ENCODE peak calls at places on chromosome 15, in five cellular contexts. Q is lower lobe of right lung, P is substantia nigra, J is IMR-90, K is Peyer's patch. A is an unnamed sample.

GRCh38 chr15:59150185-59150584 is 45.2 kb downstream of the CCNB2 start:
- DNase-seq in J (no peak), Q (no peak), K (no peak), P (no peak), A (no peak)

GRCh38 chr15:89104172-89104564 is 15.9 kb downstream of the ABHD2 start:
- DNase-seq in P (no peak), J (peak; percentile 29), Q (no peak), K (no peak), A (no peak)

GRCh38 chr15:75215107-75216004 is 13.7 kb downstream of the C15orf39 start:
- DNase-seq in K (no peak), J (no peak), Q (no peak), P (no peak), A (no peak)

GRCh38 chr15:34358948-34359347 is 8.0 kb downstream of the LPCAT4 start:
- DNase-seq in K (no peak), Q (no peak), J (no peak), P (no peak), A (no peak)

GRCh38 chr15:99404454-99404853 is 153.2 kb downstream of the LRRC28 start:
- DNase-seq in Q (no peak), J (no peak), P (no peak), K (no peak), A (no peak)

GRCh38 chr15:52804526-52805081 is 14.5 kb upstream of the ONECUT1 start:
- DNase-seq in Q (no peak), P (no peak), K (no peak), J (no peak), A (no peak)

GRCh38 chr15:28886431-28887343 is 913 bp downstream of the APBA2 start:
- DNase-seq in K (no peak), J (no peak), P (no peak), Q (peak; percentile 10), A (no peak)

GRCh38 chr15:69384626-69385025 is 29.5 kb upstream of the KIF23 start:
- DNase-seq in P (no peak), K (no peak), Q (no peak), J (no peak), A (no peak)

GRCh38 chr15:37586976-37587375 is 347.5 kb upstream of the TMCO5A start:
- DNase-seq in P (no peak), Q (no peak), K (no peak), J (peak; percentile 14), A (no peak)

GRCh38 chr15:65595960-65596359 is 15.0 kb downstream of the INTS14 start:
- DNase-seq in K (no peak), Q (no peak), J (no peak), P (peak; percentile 9), A (peak; percentile 51)

GRCh38 chr15:99124641-99125040 is 19.8 kb downstream of the SYNM start:
- DNase-seq in P (no peak), K (no peak), J (no peak), Q (peak; percentile 23), A (no peak)

GRCh38 chr15:94722025-94722636 is 490.8 kb downstream of the MCTP2 start:
- DNase-seq in Q (no peak), P (no peak), J (no peak), K (no peak), A (no peak)

GRCh38 chr15:75739791-75740190 is 27.1 kb upstream of the CSPG4 start:
- DNase-seq in J (no peak), P (no peak), K (no peak), Q (peak; percentile 27), A (no peak)

DNA sequence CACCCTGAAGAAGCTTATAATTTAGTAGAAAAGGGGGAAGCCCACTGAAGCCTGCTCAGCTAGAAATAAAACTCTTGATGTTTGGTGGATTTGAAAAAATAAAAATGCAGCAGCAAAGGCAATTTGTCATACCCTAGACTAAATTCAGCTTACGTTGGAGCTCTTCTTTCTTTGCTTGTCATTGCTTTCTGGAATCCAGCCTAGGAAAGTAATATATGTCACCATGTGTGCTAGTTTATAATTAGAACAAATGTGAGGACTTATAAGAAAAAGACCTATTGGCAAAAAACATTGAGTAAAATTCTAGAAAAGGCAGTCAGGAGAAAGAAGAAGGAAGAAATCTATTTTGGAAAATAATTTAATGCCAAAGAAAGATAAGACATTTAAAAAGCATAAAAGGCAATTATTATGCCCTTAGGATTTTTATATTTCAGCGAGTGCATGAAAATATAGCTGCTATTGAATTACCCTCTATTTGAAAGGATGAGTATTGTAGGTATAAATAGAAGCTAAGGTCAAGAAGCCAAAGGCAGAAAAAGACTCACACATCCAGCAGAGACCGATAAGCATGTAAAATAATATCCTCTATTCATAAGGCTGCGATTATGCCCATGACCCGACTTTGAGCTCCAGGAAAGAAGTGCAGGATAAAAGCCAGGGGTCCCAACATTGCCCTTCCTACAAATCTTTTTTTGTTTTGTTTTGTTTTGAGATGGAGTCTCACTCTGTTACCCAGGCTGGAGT is 10.6 kb upstream of the BTBD1 start:
- DNase-seq in J (no peak), Q (no peak), P (no peak), K (no peak), A (no peak)
- H3K27ac ChIP-seq in J (no peak overlapping the region), Q (no peak overlapping the region), P (no peak overlapping the region), K (no peak overlapping the region), A (no peak overlapping the region)

GRCh38 chr15:79969175-79969574 is 1.8 kb downstream of the BCL2A1 start:
- DNase-seq in J (no peak), Q (no peak), P (no peak), K (no peak), A (no peak)
- H3K27ac ChIP-seq in J (no peak overlapping the region), Q (peak overlapping the region; percentile 51), P (no peak overlapping the region), K (peak overlapping the region; percentile 62), A (no peak overlapping the region)

DNA sequence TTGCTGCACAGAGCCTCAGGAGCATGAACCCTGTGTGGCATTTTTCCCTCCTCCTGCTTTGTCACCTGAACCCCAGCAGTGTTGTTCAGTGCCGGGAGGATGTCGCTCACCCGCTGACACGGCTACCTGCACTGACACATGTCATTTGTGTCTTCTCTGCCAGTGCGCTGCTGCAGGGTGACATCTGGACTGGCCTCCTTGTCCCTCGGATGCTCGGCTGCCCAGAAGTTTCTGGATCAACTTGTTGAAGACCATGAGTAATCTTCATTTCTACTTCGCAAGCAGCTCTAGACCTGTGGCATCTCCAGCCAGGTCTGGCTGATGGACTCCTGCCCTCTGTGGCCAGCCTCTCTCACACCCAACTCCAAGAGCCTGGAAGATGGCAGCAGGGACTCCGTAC is 311.1 kb upstream of the C2CD4B start:
- DNase-seq in P (no peak), K (no peak), J (no peak), Q (no peak), A (no peak)
- H3K27ac ChIP-seq in P (no peak overlapping the region), K (no peak overlapping the region), J (no peak overlapping the region), Q (no peak overlapping the region), A (no peak overlapping the region)

GRCh38 chr15:60373745-60374144 is 24.0 kb downstream of the ANXA2 start:
- DNase-seq in Q (no peak), J (no peak), K (no peak), P (no peak), A (no peak)

GRCh38 chr15:60375255-60375809 is 22.5 kb downstream of the ANXA2 start:
- DNase-seq in Q (no peak), P (no peak), K (no peak), J (no peak), A (no peak)

GRCh38 chr15:60373327-60373726 is 24.5 kb downstream of the ANXA2 start:
- DNase-seq in J (no peak), K (no peak), P (no peak), Q (no peak), A (no peak)

GRCh38 chr15:60374209-60374608 is 23.6 kb downstream of the ANXA2 start:
- DNase-seq in K (no peak), J (no peak), P (no peak), Q (no peak), A (no peak)

GRCh38 chr15:60374628-60375081 is 23.1 kb downstream of the ANXA2 start:
- DNase-seq in K (no peak), J (peak; percentile 99), P (no peak), Q (no peak), A (no peak)
- H3K27ac ChIP-seq in K (no peak overlapping the region), J (peak overlapping the region; percentile 55), P (no peak overlapping the region), Q (peak overlapping the region; percentile 44), A (no peak overlapping the region)

DNA sequence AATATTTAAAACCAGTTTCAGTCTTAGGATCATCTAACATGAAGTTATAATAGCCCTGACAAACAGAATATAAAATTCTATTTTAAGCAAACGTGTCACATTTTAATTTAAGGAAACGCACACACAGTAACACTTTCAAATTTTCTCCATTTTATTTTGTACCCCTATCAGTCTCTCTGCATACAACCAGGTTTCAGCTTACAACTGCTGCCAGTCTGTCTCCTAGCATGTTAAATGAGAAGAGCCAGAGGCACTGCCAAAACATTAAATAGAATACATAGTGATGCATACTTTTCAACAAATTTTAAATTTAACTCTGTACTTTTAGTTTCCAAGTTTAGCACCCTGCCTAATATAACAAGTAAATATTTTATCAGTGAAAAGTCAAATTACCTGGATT is 60.8 kb downstream of the UACA start:
- DNase-seq in J (no peak), K (no peak), P (no peak), Q (no peak), A (no peak)
- H3K27ac ChIP-seq in J (no peak overlapping the region), K (no peak overlapping the region), P (no peak overlapping the region), Q (peak overlapping the region; percentile 1), A (no peak overlapping the region)

DNA sequence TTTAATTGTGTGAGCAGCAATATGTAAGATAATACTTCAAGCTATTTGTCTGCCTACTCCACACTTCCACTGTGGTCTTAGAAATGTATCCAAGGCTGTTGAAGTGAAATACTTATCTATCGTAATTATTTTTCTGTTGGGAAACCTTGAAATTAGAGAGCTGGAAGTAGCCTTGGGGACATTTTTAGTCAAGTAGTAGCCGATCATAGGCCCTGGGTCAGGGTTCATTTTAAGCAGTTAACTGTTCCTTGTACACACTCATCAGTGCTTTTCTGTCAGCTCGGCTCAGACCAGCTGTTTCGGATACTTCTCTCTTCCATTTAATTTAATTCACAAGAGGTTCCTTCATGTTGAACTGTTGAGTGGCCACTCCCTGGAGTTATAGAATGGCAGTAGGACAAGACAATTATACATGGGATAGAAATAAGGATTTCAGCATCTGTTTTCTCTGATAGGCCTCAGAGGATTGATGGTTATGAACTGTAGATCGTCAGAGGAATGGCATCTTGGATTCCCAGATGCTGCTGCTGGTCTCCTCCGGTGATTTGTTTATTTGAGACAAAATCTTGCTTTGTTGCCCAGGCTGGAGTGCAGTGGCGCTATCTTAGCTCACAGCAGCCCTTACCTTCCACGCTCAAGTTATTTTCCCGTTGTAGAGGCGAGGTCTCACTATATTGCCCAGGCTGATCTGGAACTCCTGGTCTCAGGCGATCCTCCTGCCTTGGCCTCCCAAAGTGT is 17.2 kb downstream of the USP3 start:
- DNase-seq in Q (no peak), P (no peak), K (no peak), J (peak; percentile 73), A (no peak)
- H3K27ac ChIP-seq in Q (no peak overlapping the region), P (no peak overlapping the region), K (no peak overlapping the region), J (no peak overlapping the region), A (no peak overlapping the region)

GRCh38 chr15:90394074-90394473 is 6.0 kb downstream of the IQGAP1 start:
- DNase-seq in Q (no peak), J (no peak), P (no peak), K (no peak), A (no peak)
- H3K27ac ChIP-seq in Q (peak overlapping the region; percentile 4), J (no peak overlapping the region), P (no peak overlapping the region), K (no peak overlapping the region), A (no peak overlapping the region)

GRCh38 chr15:67144609-67145306 is 79.4 kb downstream of the SMAD3 start:
- DNase-seq in Q (no peak), P (no peak), K (no peak), J (peak; percentile 96), A (no peak)
- H3K27ac ChIP-seq in Q (no peak overlapping the region), P (no peak overlapping the region), K (no peak overlapping the region), J (peak overlapping the region; percentile 82), A (no peak overlapping the region)